ENCODE peak calls at places on chromosomes 1 and 21, in seven cellular contexts. One of them, this sample, is unnamed.

GRCh38 chr1:204232530-204232929 is 18.7 kb upstream of the GOLT1A start:
- DNase-seq in glutamatergic neuron: no peak
- DNase-seq in AG04450: no peak
- DNase-seq in upper lobe of left lung: no peak
- DNase-seq in prostate gland: no peak
- DNase-seq in foreskin fibroblast: no peak
- DNase-seq in progenitor cell of endocrine pancreas: no peak
- DNase-seq in this sample: no peak

GRCh38 chr1:209323743-209324142 is 259.8 kb upstream of the CAMK1G start:
- DNase-seq in glutamatergic neuron: no peak
- DNase-seq in AG04450: no peak
- DNase-seq in upper lobe of left lung: no peak
- DNase-seq in prostate gland: no peak
- DNase-seq in foreskin fibroblast: no peak
- DNase-seq in progenitor cell of endocrine pancreas: no peak
- DNase-seq in this sample: no peak

GRCh38 chr1:226424228-226425003 is 16.5 kb upstream of the PARP1 start:
- DNase-seq in glutamatergic neuron: no peak
- DNase-seq in AG04450: no peak
- DNase-seq in upper lobe of left lung: no peak
- DNase-seq in prostate gland: no peak
- DNase-seq in foreskin fibroblast: peak; percentile 18
- DNase-seq in progenitor cell of endocrine pancreas: no peak
- DNase-seq in this sample: peak; percentile 58

GRCh38 chr1:116915182-116915611 is 5.5 kb downstream of the PTGFRN start:
- DNase-seq in glutamatergic neuron: no peak
- DNase-seq in AG04450: no peak
- DNase-seq in upper lobe of left lung: peak; percentile 24
- DNase-seq in prostate gland: peak; percentile 22
- DNase-seq in foreskin fibroblast: no peak
- DNase-seq in progenitor cell of endocrine pancreas: no peak
- DNase-seq in this sample: no peak

GRCh38 chr1:48338257-48338656 is 115.7 kb downstream of the SLC5A9 start:
- DNase-seq in glutamatergic neuron: no peak
- DNase-seq in AG04450: no peak
- DNase-seq in upper lobe of left lung: no peak
- DNase-seq in prostate gland: no peak
- DNase-seq in foreskin fibroblast: no peak
- DNase-seq in progenitor cell of endocrine pancreas: no peak
- DNase-seq in this sample: no peak

GRCh38 chr21:23936224-23936623 is 1671.1 kb downstream of the MRPL39 start:
- DNase-seq in glutamatergic neuron: no peak
- DNase-seq in AG04450: peak; percentile 27
- DNase-seq in upper lobe of left lung: no peak
- DNase-seq in prostate gland: no peak
- DNase-seq in foreskin fibroblast: no peak
- DNase-seq in progenitor cell of endocrine pancreas: no peak
- DNase-seq in this sample: peak; percentile 11

GRCh38 chr1:28601696-28602095 is 9.6 kb downstream of the RAB42 start:
- DNase-seq in glutamatergic neuron: no peak
- DNase-seq in AG04450: peak; percentile 78
- DNase-seq in upper lobe of left lung: no peak
- DNase-seq in prostate gland: no peak
- DNase-seq in foreskin fibroblast: peak; percentile 94
- DNase-seq in progenitor cell of endocrine pancreas: no peak
- DNase-seq in this sample: no peak

GRCh38 chr1:40439247-40439646 is 11.0 kb upstream of the ZFP69B start:
- DNase-seq in glutamatergic neuron: no peak
- DNase-seq in AG04450: no peak
- DNase-seq in upper lobe of left lung: no peak
- DNase-seq in prostate gland: no peak
- DNase-seq in foreskin fibroblast: no peak
- DNase-seq in progenitor cell of endocrine pancreas: no peak
- DNase-seq in this sample: no peak

GRCh38 chr1:110380667-110381283 is 10.1 kb downstream of the SLC16A4 start:
- DNase-seq in glutamatergic neuron: no peak
- DNase-seq in AG04450: peak; percentile 70
- DNase-seq in upper lobe of left lung: no peak
- DNase-seq in prostate gland: no peak
- DNase-seq in foreskin fibroblast: no peak
- DNase-seq in progenitor cell of endocrine pancreas: no peak
- DNase-seq in this sample: no peak

GRCh38 chr1:248847181-248847955 is 9.3 kb downstream of the ZNF672 start:
- DNase-seq in glutamatergic neuron: peak; percentile 47
- DNase-seq in AG04450: no peak
- DNase-seq in upper lobe of left lung: peak; percentile 77
- DNase-seq in prostate gland: no peak
- DNase-seq in foreskin fibroblast: no peak
- DNase-seq in progenitor cell of endocrine pancreas: no peak
- DNase-seq in this sample: no peak

GRCh38 chr1:52111492-52111891 is 30.4 kb upstream of the ZFYVE9 start:
- DNase-seq in glutamatergic neuron: no peak
- DNase-seq in AG04450: no peak
- DNase-seq in upper lobe of left lung: no peak
- DNase-seq in prostate gland: no peak
- DNase-seq in foreskin fibroblast: no peak
- DNase-seq in progenitor cell of endocrine pancreas: no peak
- DNase-seq in this sample: no peak

GRCh38 chr1:28115267-28115666 is 26.9 kb upstream of the EYA3 start:
- DNase-seq in glutamatergic neuron: no peak
- DNase-seq in AG04450: no peak
- DNase-seq in upper lobe of left lung: no peak
- DNase-seq in prostate gland: no peak
- DNase-seq in foreskin fibroblast: no peak
- DNase-seq in progenitor cell of endocrine pancreas: no peak
- DNase-seq in this sample: no peak

DNA sequence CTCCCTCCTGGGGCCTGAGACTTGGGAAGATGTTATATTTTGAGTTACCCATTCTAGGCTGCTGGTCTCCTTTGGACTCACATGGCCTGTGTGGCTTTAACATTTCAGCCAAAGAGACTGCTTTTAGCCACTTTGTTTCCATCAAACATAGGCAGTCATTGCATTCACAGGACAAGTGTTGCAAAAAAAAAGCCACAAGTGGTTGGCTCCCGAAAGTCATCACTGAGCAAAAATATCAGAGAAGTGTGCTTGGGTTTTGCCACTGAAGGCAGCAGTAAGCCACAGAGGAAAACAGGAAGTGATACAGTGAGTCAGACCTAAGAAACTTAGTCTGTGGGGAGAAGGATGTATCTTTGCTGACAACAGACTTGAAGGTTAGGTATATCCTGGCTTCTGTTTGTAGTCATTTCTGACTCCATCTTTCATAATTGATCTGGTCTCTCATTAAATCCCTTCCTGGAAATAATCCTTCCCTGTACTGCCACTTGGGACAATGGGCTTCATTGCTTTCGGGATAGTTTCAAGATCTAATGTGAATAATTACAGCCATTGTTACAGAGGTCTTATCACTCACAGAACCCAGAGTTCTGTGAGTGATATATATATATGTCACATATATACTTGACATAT is 80.9 kb downstream of the COLGALT2 start:
- DNase-seq in glutamatergic neuron: no peak
- DNase-seq in AG04450: peak; percentile 41
- DNase-seq in upper lobe of left lung: no peak
- DNase-seq in prostate gland: no peak
- DNase-seq in foreskin fibroblast: peak; percentile 73
- DNase-seq in progenitor cell of endocrine pancreas: no peak
- DNase-seq in this sample: peak; percentile 76
- TF ChIP-seq CTCF in glutamatergic neuron: no peak
- TF ChIP-seq CTCF in AG04450: peak; percentile 47
- TF ChIP-seq CTCF in upper lobe of left lung: no peak
- TF ChIP-seq CTCF in prostate gland: no peak
- TF ChIP-seq CTCF in foreskin fibroblast: peak; percentile 29
- TF ChIP-seq CTCF in progenitor cell of endocrine pancreas: no peak
- TF ChIP-seq CTCF in this sample: peak; percentile 25

DNA sequence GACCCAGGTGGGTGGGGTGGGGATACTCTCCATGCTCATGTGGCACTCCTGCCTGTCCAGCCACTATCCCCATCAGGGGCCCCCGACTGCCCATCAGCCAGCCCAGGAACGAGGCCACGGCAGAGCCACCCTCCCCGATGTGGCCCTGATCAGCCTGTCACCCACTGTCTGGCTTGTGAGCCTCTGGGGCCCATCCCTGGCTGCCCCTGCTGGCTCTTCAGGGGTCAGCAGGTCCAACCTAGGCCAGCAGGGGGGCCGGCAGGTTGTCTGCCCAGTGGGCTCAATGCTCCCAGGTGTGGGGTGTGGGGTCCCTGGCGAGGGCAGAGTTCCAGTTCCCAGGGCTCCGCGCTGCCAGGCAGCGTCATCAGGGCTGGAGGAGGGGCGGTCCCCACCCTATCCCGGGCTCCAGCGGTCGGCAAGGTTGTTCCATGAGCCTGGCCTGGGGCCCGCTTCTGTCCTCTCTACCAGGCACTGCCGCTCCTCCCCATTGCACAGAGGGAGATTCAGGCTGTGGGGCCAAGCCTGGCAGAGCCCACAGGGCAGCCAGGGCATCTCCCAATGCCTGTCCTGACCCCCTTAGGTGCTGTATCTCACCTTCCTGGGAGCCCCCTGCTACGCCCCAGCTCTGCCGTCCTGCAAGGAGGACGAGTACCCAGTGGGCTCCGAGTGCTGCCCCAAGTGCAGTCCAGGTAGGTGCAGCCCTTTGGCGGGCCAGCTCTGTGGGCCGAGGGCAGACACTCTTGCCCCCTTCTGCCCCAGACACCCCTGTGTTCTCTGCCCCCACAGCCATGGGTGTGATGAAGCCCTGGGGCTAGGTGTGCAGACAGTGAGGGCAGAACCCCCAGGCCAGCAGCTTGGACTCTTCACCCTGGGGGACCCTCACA is 1.2 kb downstream of the TNFRSF14 start:
- DNase-seq in glutamatergic neuron: peak; percentile 14
- DNase-seq in AG04450: no peak
- DNase-seq in upper lobe of left lung: peak; percentile 76
- DNase-seq in prostate gland: peak; percentile 49
- DNase-seq in foreskin fibroblast: no peak
- DNase-seq in progenitor cell of endocrine pancreas: no peak
- DNase-seq in this sample: no peak
- TF ChIP-seq CTCF in glutamatergic neuron: no peak
- TF ChIP-seq CTCF in AG04450: no peak
- TF ChIP-seq CTCF in upper lobe of left lung: no peak
- TF ChIP-seq CTCF in prostate gland: no peak
- TF ChIP-seq CTCF in foreskin fibroblast: no peak
- TF ChIP-seq CTCF in progenitor cell of endocrine pancreas: peak; percentile 34
- TF ChIP-seq CTCF in this sample: no peak

GRCh38 chr1:8115031-8115768 is 89.1 kb upstream of the ERRFI1 start:
- DNase-seq in glutamatergic neuron: no peak
- DNase-seq in AG04450: no peak
- DNase-seq in upper lobe of left lung: no peak
- DNase-seq in prostate gland: no peak
- DNase-seq in foreskin fibroblast: no peak
- DNase-seq in progenitor cell of endocrine pancreas: no peak
- DNase-seq in this sample: no peak

GRCh38 chr1:8111560-8111959 is 85.5 kb upstream of the ERRFI1 start:
- DNase-seq in glutamatergic neuron: no peak
- DNase-seq in AG04450: no peak
- DNase-seq in upper lobe of left lung: no peak
- DNase-seq in prostate gland: no peak
- DNase-seq in foreskin fibroblast: no peak
- DNase-seq in progenitor cell of endocrine pancreas: no peak
- DNase-seq in this sample: no peak

GRCh38 chr1:8115769-8116167 is 89.7 kb upstream of the ERRFI1 start:
- DNase-seq in glutamatergic neuron: no peak
- DNase-seq in AG04450: no peak
- DNase-seq in upper lobe of left lung: no peak
- DNase-seq in prostate gland: no peak
- DNase-seq in foreskin fibroblast: no peak
- DNase-seq in progenitor cell of endocrine pancreas: no peak
- DNase-seq in this sample: no peak

GRCh38 chr1:8112611-8113256 is 86.6 kb upstream of the ERRFI1 start:
- DNase-seq in glutamatergic neuron: no peak
- DNase-seq in AG04450: no peak
- DNase-seq in upper lobe of left lung: no peak
- DNase-seq in prostate gland: no peak
- DNase-seq in foreskin fibroblast: no peak
- DNase-seq in progenitor cell of endocrine pancreas: no peak
- DNase-seq in this sample: no peak

GRCh38 chr1:8113257-8114220 is 87.4 kb upstream of the ERRFI1 start:
- DNase-seq in glutamatergic neuron: peak; percentile 71
- DNase-seq in AG04450: no peak
- DNase-seq in upper lobe of left lung: no peak
- DNase-seq in prostate gland: no peak
- DNase-seq in foreskin fibroblast: no peak
- DNase-seq in progenitor cell of endocrine pancreas: no peak
- DNase-seq in this sample: no peak
- TF ChIP-seq CTCF in glutamatergic neuron: peak; percentile 38
- TF ChIP-seq CTCF in AG04450: no peak
- TF ChIP-seq CTCF in upper lobe of left lung: no peak
- TF ChIP-seq CTCF in prostate gland: no peak
- TF ChIP-seq CTCF in foreskin fibroblast: no peak
- TF ChIP-seq CTCF in progenitor cell of endocrine pancreas: no peak
- TF ChIP-seq CTCF in this sample: no peak

DNA sequence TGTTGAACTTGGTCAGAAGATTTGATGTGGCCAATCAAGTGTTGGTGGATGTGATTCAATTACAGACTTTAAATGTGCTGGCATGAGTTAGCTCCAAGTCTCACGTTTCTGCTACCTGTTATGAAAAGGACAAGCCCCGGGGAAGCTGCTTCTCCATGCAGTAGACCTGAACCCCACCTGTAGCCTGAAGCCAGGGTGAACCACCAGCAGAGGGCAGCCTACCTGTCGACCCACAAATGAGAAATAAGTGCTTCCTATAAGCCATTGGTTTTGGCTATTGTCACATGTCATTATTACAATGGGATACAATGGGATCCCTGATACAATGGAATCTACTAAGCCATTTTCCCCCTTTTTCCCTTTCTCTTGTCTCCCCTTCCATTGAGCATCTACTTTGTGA is 230.2 kb downstream of the PRDM2 start:
- DNase-seq in glutamatergic neuron: no peak
- DNase-seq in AG04450: no peak
- DNase-seq in upper lobe of left lung: no peak
- DNase-seq in prostate gland: no peak
- DNase-seq in foreskin fibroblast: no peak
- DNase-seq in progenitor cell of endocrine pancreas: no peak
- DNase-seq in this sample: peak; percentile 46
- TF ChIP-seq CTCF in glutamatergic neuron: peak; percentile 22
- TF ChIP-seq CTCF in AG04450: no peak
- TF ChIP-seq CTCF in upper lobe of left lung: peak; percentile 6
- TF ChIP-seq CTCF in prostate gland: no peak
- TF ChIP-seq CTCF in foreskin fibroblast: no peak
- TF ChIP-seq CTCF in progenitor cell of endocrine pancreas: peak; percentile 51
- TF ChIP-seq CTCF in this sample: peak; percentile 58

DNA sequence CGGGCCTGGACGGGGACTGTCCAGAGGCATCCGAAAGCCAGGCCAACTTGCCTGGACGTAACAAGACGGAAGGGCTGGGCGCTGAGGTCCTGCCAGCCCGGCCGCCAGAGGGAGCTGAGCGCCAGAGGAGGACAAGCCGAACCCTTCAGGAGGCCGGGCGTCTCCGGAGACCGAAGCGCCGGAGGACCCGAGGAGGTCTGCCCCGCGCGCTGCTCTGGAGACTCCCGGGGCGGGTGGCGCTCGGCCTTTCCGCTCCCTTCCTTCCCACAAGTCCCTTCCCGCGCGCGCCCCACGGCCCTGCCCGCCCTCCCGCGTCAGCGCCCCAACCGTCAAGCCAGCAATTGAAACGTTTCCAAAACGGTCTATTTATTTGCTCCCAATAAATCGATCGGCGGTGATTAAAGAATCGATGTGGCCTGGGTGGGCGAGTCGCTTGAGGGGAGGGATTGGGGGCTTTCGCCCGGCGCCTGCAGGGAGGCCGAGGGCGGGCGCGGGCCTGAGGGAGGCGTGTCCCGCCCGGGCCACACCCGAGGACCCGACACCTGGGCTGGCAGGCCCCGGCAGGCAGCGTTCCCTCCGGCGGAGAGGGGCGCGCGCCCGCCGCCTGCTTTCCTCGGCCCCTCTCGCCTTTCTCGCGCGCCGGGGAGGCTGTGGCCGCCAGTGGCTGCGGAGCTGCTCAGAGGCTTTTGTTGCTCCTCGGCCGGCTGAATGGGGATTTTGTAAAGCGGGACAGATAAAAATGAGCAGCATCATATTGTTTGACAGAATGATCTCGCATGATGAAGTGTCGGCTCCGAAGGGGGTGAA is 5.2 kb upstream of the FOXD3 start:
- DNase-seq in glutamatergic neuron: peak; percentile 84
- DNase-seq in AG04450: no peak
- DNase-seq in upper lobe of left lung: peak; percentile 94
- DNase-seq in prostate gland: peak; percentile 61
- DNase-seq in foreskin fibroblast: peak; percentile 23
- DNase-seq in progenitor cell of endocrine pancreas: peak; percentile 57
- DNase-seq in this sample: peak; percentile 88
- TF ChIP-seq CTCF in glutamatergic neuron: peak; percentile 67
- TF ChIP-seq CTCF in AG04450: peak; percentile 51
- TF ChIP-seq CTCF in upper lobe of left lung: peak; percentile 62
- TF ChIP-seq CTCF in prostate gland: peak; percentile 59
- TF ChIP-seq CTCF in foreskin fibroblast: peak; percentile 45
- TF ChIP-seq CTCF in progenitor cell of endocrine pancreas: peak; percentile 65
- TF ChIP-seq CTCF in this sample: peak; percentile 92

This sample was measured in GM13976.